ENCODE peak calls at places on chromosomes 11 and 22, in four cellular contexts. One of them, this sample, is unnamed.

GRCh38 chr11:35293699-35294098 is 125.7 kb downstream of the SLC1A2 start:
- DNase-seq in NCI-H2171: no peak
- DNase-seq in stimulated activated naive CD4-positive, alpha-beta T cell treated with Interleukin-2 at 50 U/mL for 16 hours: no peak
- DNase-seq in substantia nigra: no peak
- DNase-seq in this sample: no peak

GRCh38 chr11:95789506-95790122 is at the start of gene FAM76B:
- DNase-seq in NCI-H2171: peak; percentile 97
- DNase-seq in stimulated activated naive CD4-positive, alpha-beta T cell treated with Interleukin-2 at 50 U/mL for 16 hours: peak; percentile 94
- DNase-seq in substantia nigra: peak; percentile 89
- DNase-seq in this sample: peak; percentile 98

GRCh38 chr22:49803134-49803533 is 24.5 kb downstream of the BRD1 start:
- DNase-seq in NCI-H2171: no peak
- DNase-seq in stimulated activated naive CD4-positive, alpha-beta T cell treated with Interleukin-2 at 50 U/mL for 16 hours: no peak
- DNase-seq in substantia nigra: no peak
- DNase-seq in this sample: no peak

GRCh38 chr11:24575392-24575791 is 78.5 kb downstream of the LUZP2 start:
- DNase-seq in NCI-H2171: no peak
- DNase-seq in stimulated activated naive CD4-positive, alpha-beta T cell treated with Interleukin-2 at 50 U/mL for 16 hours: no peak
- DNase-seq in substantia nigra: no peak
- DNase-seq in this sample: no peak

GRCh38 chr11:95641506-95641905 is 148.1 kb downstream of the FAM76B start:
- DNase-seq in NCI-H2171: no peak
- DNase-seq in stimulated activated naive CD4-positive, alpha-beta T cell treated with Interleukin-2 at 50 U/mL for 16 hours: no peak
- DNase-seq in substantia nigra: no peak
- DNase-seq in this sample: no peak

GRCh38 chr11:36411202-36411640 is 98.9 kb downstream of the TRAF6 start:
- DNase-seq in NCI-H2171: no peak
- DNase-seq in stimulated activated naive CD4-positive, alpha-beta T cell treated with Interleukin-2 at 50 U/mL for 16 hours: no peak
- DNase-seq in substantia nigra: no peak
- DNase-seq in this sample: peak; percentile 12

GRCh38 chr11:120335596-120335927 is 651 bp upstream of the ARHGEF12 start:
- DNase-seq in NCI-H2171: peak; percentile 42
- DNase-seq in stimulated activated naive CD4-positive, alpha-beta T cell treated with Interleukin-2 at 50 U/mL for 16 hours: no peak
- DNase-seq in substantia nigra: no peak
- DNase-seq in this sample: no peak

GRCh38 chr22:27734066-27734465 is 67.5 kb downstream of the MN1 start:
- DNase-seq in NCI-H2171: no peak
- DNase-seq in stimulated activated naive CD4-positive, alpha-beta T cell treated with Interleukin-2 at 50 U/mL for 16 hours: no peak
- DNase-seq in substantia nigra: no peak
- DNase-seq in this sample: no peak

GRCh38 chr11:17742019-17742418 is 7.4 kb downstream of the KCNC1 start:
- DNase-seq in NCI-H2171: no peak
- DNase-seq in stimulated activated naive CD4-positive, alpha-beta T cell treated with Interleukin-2 at 50 U/mL for 16 hours: no peak
- DNase-seq in substantia nigra: no peak
- DNase-seq in this sample: no peak

GRCh38 chr22:47698906-47699305 is 936.5 kb downstream of the TBC1D22A start:
- DNase-seq in NCI-H2171: no peak
- DNase-seq in stimulated activated naive CD4-positive, alpha-beta T cell treated with Interleukin-2 at 50 U/mL for 16 hours: no peak
- DNase-seq in substantia nigra: no peak
- DNase-seq in this sample: no peak

GRCh38 chr22:45680932-45681700 is 9.5 kb downstream of the ATXN10 start:
- DNase-seq in NCI-H2171: no peak
- DNase-seq in stimulated activated naive CD4-positive, alpha-beta T cell treated with Interleukin-2 at 50 U/mL for 16 hours: no peak
- DNase-seq in substantia nigra: no peak
- DNase-seq in this sample: no peak

GRCh38 chr11:129249351-129249750 is 57.2 kb upstream of the ARHGAP32 start:
- DNase-seq in NCI-H2171: no peak
- DNase-seq in stimulated activated naive CD4-positive, alpha-beta T cell treated with Interleukin-2 at 50 U/mL for 16 hours: no peak
- DNase-seq in substantia nigra: no peak
- DNase-seq in this sample: no peak

GRCh38 chr11:114202011-114202609 is 94.1 kb upstream of the NNMT start:
- DNase-seq in NCI-H2171: no peak
- DNase-seq in stimulated activated naive CD4-positive, alpha-beta T cell treated with Interleukin-2 at 50 U/mL for 16 hours: no peak
- DNase-seq in substantia nigra: no peak
- DNase-seq in this sample: no peak

GRCh38 chr11:84465040-84465439 is 1162.1 kb downstream of the DLG2 start:
- DNase-seq in NCI-H2171: peak; percentile 12
- DNase-seq in stimulated activated naive CD4-positive, alpha-beta T cell treated with Interleukin-2 at 50 U/mL for 16 hours: no peak
- DNase-seq in substantia nigra: no peak
- DNase-seq in this sample: no peak

GRCh38 chr11:11148598-11148997 is 204.5 kb downstream of the CSNK2A3 start:
- DNase-seq in NCI-H2171: no peak
- DNase-seq in stimulated activated naive CD4-positive, alpha-beta T cell treated with Interleukin-2 at 50 U/mL for 16 hours: no peak
- DNase-seq in substantia nigra: no peak
- DNase-seq in this sample: no peak

GRCh38 chr11:291281-292210 is 2.6 kb downstream of the PGGHG start:
- DNase-seq in NCI-H2171: no peak
- DNase-seq in stimulated activated naive CD4-positive, alpha-beta T cell treated with Interleukin-2 at 50 U/mL for 16 hours: no peak
- DNase-seq in substantia nigra: no peak
- DNase-seq in this sample: no peak

GRCh38 chr22:37089451-37089850 is 20.1 kb downstream of the TMPRSS6 start:
- DNase-seq in NCI-H2171: no peak
- DNase-seq in stimulated activated naive CD4-positive, alpha-beta T cell treated with Interleukin-2 at 50 U/mL for 16 hours: no peak
- DNase-seq in substantia nigra: no peak
- DNase-seq in this sample: no peak

GRCh38 chr11:2259466-2259830 is 10.9 kb downstream of the ASCL2 start:
- DNase-seq in NCI-H2171: no peak
- DNase-seq in stimulated activated naive CD4-positive, alpha-beta T cell treated with Interleukin-2 at 50 U/mL for 16 hours: no peak
- DNase-seq in substantia nigra: no peak
- DNase-seq in this sample: no peak

GRCh38 chr22:17110791-17111550 is 10.2 kb downstream of the TMEM121B start:
- DNase-seq in NCI-H2171: no peak
- DNase-seq in stimulated activated naive CD4-positive, alpha-beta T cell treated with Interleukin-2 at 50 U/mL for 16 hours: no peak
- DNase-seq in substantia nigra: no peak
- DNase-seq in this sample: no peak

GRCh38 chr11:80987161-80987560 is 1546.3 kb upstream of the TENM4 start:
- DNase-seq in NCI-H2171: no peak
- DNase-seq in stimulated activated naive CD4-positive, alpha-beta T cell treated with Interleukin-2 at 50 U/mL for 16 hours: no peak
- DNase-seq in substantia nigra: no peak
- DNase-seq in this sample: no peak

GRCh38 chr22:37571258-37571991 is 8.5 kb downstream of the LGALS2 start:
- DNase-seq in NCI-H2171: no peak
- DNase-seq in stimulated activated naive CD4-positive, alpha-beta T cell treated with Interleukin-2 at 50 U/mL for 16 hours: no peak
- DNase-seq in substantia nigra: no peak
- DNase-seq in this sample: no peak

GRCh38 chr11:119729581-119730346 is 764 bp upstream of the NECTIN1 start:
- DNase-seq in NCI-H2171: no peak
- DNase-seq in stimulated activated naive CD4-positive, alpha-beta T cell treated with Interleukin-2 at 50 U/mL for 16 hours: no peak
- DNase-seq in substantia nigra: peak; percentile 43
- DNase-seq in this sample: peak; percentile 31

GRCh38 chr11:69449320-69450063 is 32.0 kb upstream of the LINC01488 start:
- DNase-seq in NCI-H2171: peak; percentile 32
- DNase-seq in stimulated activated naive CD4-positive, alpha-beta T cell treated with Interleukin-2 at 50 U/mL for 16 hours: no peak
- DNase-seq in substantia nigra: no peak
- DNase-seq in this sample: peak; percentile 37

GRCh38 chr11:77071077-77071476 is 4.3 kb downstream of the CAPN5 start:
- DNase-seq in NCI-H2171: no peak
- DNase-seq in stimulated activated naive CD4-positive, alpha-beta T cell treated with Interleukin-2 at 50 U/mL for 16 hours: no peak
- DNase-seq in substantia nigra: no peak
- DNase-seq in this sample: no peak

GRCh38 chr11:993141-993540 is 43.4 kb downstream of the MUC6 start:
- DNase-seq in NCI-H2171: no peak
- DNase-seq in stimulated activated naive CD4-positive, alpha-beta T cell treated with Interleukin-2 at 50 U/mL for 16 hours: no peak
- DNase-seq in substantia nigra: no peak
- DNase-seq in this sample: no peak

GRCh38 chr22:29202231-29203192 is 3.2 kb upstream of the EMID1 start:
- DNase-seq in NCI-H2171: no peak
- DNase-seq in stimulated activated naive CD4-positive, alpha-beta T cell treated with Interleukin-2 at 50 U/mL for 16 hours: peak; percentile 53
- DNase-seq in substantia nigra: no peak
- DNase-seq in this sample: no peak

GRCh38 chr11:33089776-33090175 is 50.4 kb downstream of the TCP11L1 start:
- DNase-seq in NCI-H2171: no peak
- DNase-seq in stimulated activated naive CD4-positive, alpha-beta T cell treated with Interleukin-2 at 50 U/mL for 16 hours: no peak
- DNase-seq in substantia nigra: no peak
- DNase-seq in this sample: no peak

GRCh38 chr11:62409831-62410230 is 9.0 kb upstream of the SCGB1A1 start:
- DNase-seq in NCI-H2171: no peak
- DNase-seq in stimulated activated naive CD4-positive, alpha-beta T cell treated with Interleukin-2 at 50 U/mL for 16 hours: no peak
- DNase-seq in substantia nigra: no peak
- DNase-seq in this sample: peak; percentile 50

GRCh38 chr11:68574308-68574707 is 110.0 kb upstream of the GAL start:
- DNase-seq in NCI-H2171: no peak
- DNase-seq in stimulated activated naive CD4-positive, alpha-beta T cell treated with Interleukin-2 at 50 U/mL for 16 hours: no peak
- DNase-seq in substantia nigra: no peak
- DNase-seq in this sample: no peak

GRCh38 chr11:94295534-94295933 is 8.8 kb upstream of the IZUMO1R start:
- DNase-seq in NCI-H2171: no peak
- DNase-seq in stimulated activated naive CD4-positive, alpha-beta T cell treated with Interleukin-2 at 50 U/mL for 16 hours: no peak
- DNase-seq in substantia nigra: no peak
- DNase-seq in this sample: no peak

GRCh38 chr11:43360361-43361032 is 1.8 kb downstream of the TTC17 start:
- DNase-seq in NCI-H2171: no peak
- DNase-seq in stimulated activated naive CD4-positive, alpha-beta T cell treated with Interleukin-2 at 50 U/mL for 16 hours: no peak
- DNase-seq in substantia nigra: no peak
- DNase-seq in this sample: no peak

GRCh38 chr11:71246559-71246958 is 5.8 kb downstream of the SHANK2 start:
- DNase-seq in NCI-H2171: no peak
- DNase-seq in stimulated activated naive CD4-positive, alpha-beta T cell treated with Interleukin-2 at 50 U/mL for 16 hours: no peak
- DNase-seq in substantia nigra: no peak
- DNase-seq in this sample: no peak

GRCh38 chr22:26416670-26417270 is 12.3 kb upstream of the ASPHD2 start:
- DNase-seq in NCI-H2171: no peak
- DNase-seq in stimulated activated naive CD4-positive, alpha-beta T cell treated with Interleukin-2 at 50 U/mL for 16 hours: no peak
- DNase-seq in substantia nigra: no peak
- DNase-seq in this sample: no peak

GRCh38 chr11:33775832-33776231 is 1.5 kb upstream of the FBXO3 start:
- DNase-seq in NCI-H2171: no peak
- DNase-seq in stimulated activated naive CD4-positive, alpha-beta T cell treated with Interleukin-2 at 50 U/mL for 16 hours: no peak
- DNase-seq in substantia nigra: no peak
- DNase-seq in this sample: no peak

GRCh38 chr11:45609337-45609736 is 56.1 kb downstream of the CHST1 start:
- DNase-seq in NCI-H2171: no peak
- DNase-seq in stimulated activated naive CD4-positive, alpha-beta T cell treated with Interleukin-2 at 50 U/mL for 16 hours: no peak
- DNase-seq in substantia nigra: no peak
- DNase-seq in this sample: no peak

GRCh38 chr11:62546244-62546936 is at the start of gene AHNAK:
- DNase-seq in NCI-H2171: no peak
- DNase-seq in stimulated activated naive CD4-positive, alpha-beta T cell treated with Interleukin-2 at 50 U/mL for 16 hours: peak; percentile 74
- DNase-seq in substantia nigra: no peak
- DNase-seq in this sample: peak; percentile 88

GRCh38 chr11:119699227-119699626 is 29.8 kb downstream of the NECTIN1 start:
- DNase-seq in NCI-H2171: no peak
- DNase-seq in stimulated activated naive CD4-positive, alpha-beta T cell treated with Interleukin-2 at 50 U/mL for 16 hours: no peak
- DNase-seq in substantia nigra: no peak
- DNase-seq in this sample: peak; percentile 30

GRCh38 chr11:125428486-125429173 is 67.4 kb downstream of the FEZ1 start:
- DNase-seq in NCI-H2171: no peak
- DNase-seq in stimulated activated naive CD4-positive, alpha-beta T cell treated with Interleukin-2 at 50 U/mL for 16 hours: no peak
- DNase-seq in substantia nigra: no peak
- DNase-seq in this sample: no peak

GRCh38 chr11:33310720-33311500 is 53.7 kb downstream of the HIPK3 start:
- DNase-seq in NCI-H2171: no peak
- DNase-seq in stimulated activated naive CD4-positive, alpha-beta T cell treated with Interleukin-2 at 50 U/mL for 16 hours: no peak
- DNase-seq in substantia nigra: no peak
- DNase-seq in this sample: no peak

GRCh38 chr11:11620966-11621880 is 582 bp downstream of the GALNT18 start:
- DNase-seq in NCI-H2171: peak; percentile 19
- DNase-seq in stimulated activated naive CD4-positive, alpha-beta T cell treated with Interleukin-2 at 50 U/mL for 16 hours: no peak
- DNase-seq in substantia nigra: no peak
- DNase-seq in this sample: no peak